ENCODE peak calls at places on chromosomes 16 and 17, in five cellular contexts. One of them, this sample, is unnamed.

GRCh38 chr17:3766783-3767182 is 34.2 kb downstream of the ITGAE start:
- DNase-seq in dorsolateral prefrontal cortex: no peak
- DNase-seq in cardiac muscle cell: no peak
- DNase-seq in suprapubic skin: no peak
- DNase-seq in Peyer's patch: no peak
- DNase-seq in this sample: no peak

GRCh38 chr17:42548070-42548837 is 4.5 kb upstream of the HSD17B1 start:
- DNase-seq in dorsolateral prefrontal cortex: no peak
- DNase-seq in cardiac muscle cell: peak
- DNase-seq in suprapubic skin: no peak
- DNase-seq in Peyer's patch: peak
- DNase-seq in this sample: peak

GRCh38 chr16:10517868-10518267 is 62.5 kb downstream of the EMP2 start:
- DNase-seq in dorsolateral prefrontal cortex: no peak
- DNase-seq in cardiac muscle cell: no peak
- DNase-seq in suprapubic skin: no peak
- DNase-seq in Peyer's patch: no peak
- DNase-seq in this sample: no peak

GRCh38 chr16:9489823-9490467 is 398.5 kb downstream of the HAPSTR1 start:
- DNase-seq in dorsolateral prefrontal cortex: peak
- DNase-seq in cardiac muscle cell: no peak
- DNase-seq in suprapubic skin: no peak
- DNase-seq in Peyer's patch: no peak
- DNase-seq in this sample: no peak

GRCh38 chr16:71328151-71328550 is 30.4 kb upstream of the CALB2 start:
- DNase-seq in dorsolateral prefrontal cortex: no peak
- DNase-seq in cardiac muscle cell: no peak
- DNase-seq in suprapubic skin: no peak
- DNase-seq in Peyer's patch: no peak
- DNase-seq in this sample: no peak

GRCh38 chr17:39928868-39929651 is 1.5 kb downstream of the LRRC3C start:
- DNase-seq in dorsolateral prefrontal cortex: no peak
- DNase-seq in cardiac muscle cell: peak
- DNase-seq in suprapubic skin: no peak
- DNase-seq in Peyer's patch: no peak
- DNase-seq in this sample: no peak

GRCh38 chr16:88393034-88393433 is 10.3 kb downstream of the ZNF469 start:
- DNase-seq in dorsolateral prefrontal cortex: no peak
- DNase-seq in cardiac muscle cell: no peak
- DNase-seq in suprapubic skin: no peak
- DNase-seq in Peyer's patch: no peak
- DNase-seq in this sample: no peak

GRCh38 chr16:48126801-48127644 is 28.8 kb downstream of the ABCC12 start:
- DNase-seq in dorsolateral prefrontal cortex: no peak
- DNase-seq in cardiac muscle cell: peak
- DNase-seq in suprapubic skin: no peak
- DNase-seq in Peyer's patch: no peak
- DNase-seq in this sample: no peak

GRCh38 chr16:30418350-30419181 is 11.2 kb downstream of the ZNF771 start:
- DNase-seq in dorsolateral prefrontal cortex: no peak
- DNase-seq in cardiac muscle cell: no peak
- DNase-seq in suprapubic skin: no peak
- DNase-seq in Peyer's patch: no peak
- DNase-seq in this sample: no peak

GRCh38 chr16:29688172-29688571 is 9.2 kb downstream of the QPRT start:
- DNase-seq in dorsolateral prefrontal cortex: no peak
- DNase-seq in cardiac muscle cell: no peak
- DNase-seq in suprapubic skin: no peak
- DNase-seq in Peyer's patch: no peak
- DNase-seq in this sample: no peak

GRCh38 chr17:70172449-70172848 is 3.1 kb downstream of the KCNJ2 start:
- DNase-seq in dorsolateral prefrontal cortex: no peak
- DNase-seq in cardiac muscle cell: no peak
- DNase-seq in suprapubic skin: no peak
- DNase-seq in Peyer's patch: no peak
- DNase-seq in this sample: no peak

GRCh38 chr16:87613961-87614360 is 11.7 kb downstream of the JPH3 start:
- DNase-seq in dorsolateral prefrontal cortex: no peak
- DNase-seq in cardiac muscle cell: no peak
- DNase-seq in suprapubic skin: no peak
- DNase-seq in Peyer's patch: no peak
- DNase-seq in this sample: no peak

GRCh38 chr16:53456625-53457024 is 22.4 kb downstream of the RBL2 start:
- DNase-seq in dorsolateral prefrontal cortex: no peak
- DNase-seq in cardiac muscle cell: no peak
- DNase-seq in suprapubic skin: no peak
- DNase-seq in Peyer's patch: no peak
- DNase-seq in this sample: no peak

GRCh38 chr17:81566461-81567126 is 14.4 kb upstream of the FAAP100 start:
- DNase-seq in dorsolateral prefrontal cortex: peak
- DNase-seq in cardiac muscle cell: peak
- DNase-seq in suprapubic skin: no peak
- DNase-seq in Peyer's patch: peak
- DNase-seq in this sample: no peak

GRCh38 chr17:4728124-4728523 is 3.1 kb upstream of the MED11 start:
- DNase-seq in dorsolateral prefrontal cortex: no peak
- DNase-seq in cardiac muscle cell: peak
- DNase-seq in suprapubic skin: no peak
- DNase-seq in Peyer's patch: no peak
- DNase-seq in this sample: no peak

GRCh38 chr17:4617090-4617489 is 24.4 kb downstream of the ALOX15 start:
- DNase-seq in dorsolateral prefrontal cortex: no peak
- DNase-seq in cardiac muscle cell: no peak
- DNase-seq in suprapubic skin: no peak
- DNase-seq in Peyer's patch: no peak
- DNase-seq in this sample: no peak

GRCh38 chr17:46832945-46833839 is 14.7 kb upstream of the WNT3 start:
- DNase-seq in dorsolateral prefrontal cortex: peak
- DNase-seq in cardiac muscle cell: peak
- DNase-seq in suprapubic skin: no peak
- DNase-seq in Peyer's patch: no peak
- DNase-seq in this sample: no peak

GRCh38 chr17:1146551-1147265 is 33.1 kb downstream of the ABR start:
- DNase-seq in dorsolateral prefrontal cortex: no peak
- DNase-seq in cardiac muscle cell: no peak
- DNase-seq in suprapubic skin: no peak
- DNase-seq in Peyer's patch: no peak
- DNase-seq in this sample: no peak

GRCh38 chr17:1145311-1145986 is 34.3 kb downstream of the ABR start:
- DNase-seq in dorsolateral prefrontal cortex: no peak
- DNase-seq in cardiac muscle cell: no peak
- DNase-seq in suprapubic skin: no peak
- DNase-seq in Peyer's patch: no peak
- DNase-seq in this sample: no peak

GRCh38 chr17:1150863-1151685 is 28.7 kb downstream of the ABR start:
- DNase-seq in dorsolateral prefrontal cortex: no peak
- DNase-seq in cardiac muscle cell: no peak
- DNase-seq in suprapubic skin: no peak
- DNase-seq in Peyer's patch: no peak
- DNase-seq in this sample: no peak

GRCh38 chr17:1149869-1150268 is 29.9 kb downstream of the ABR start:
- DNase-seq in dorsolateral prefrontal cortex: no peak
- DNase-seq in cardiac muscle cell: no peak
- DNase-seq in suprapubic skin: no peak
- DNase-seq in Peyer's patch: no peak
- DNase-seq in this sample: no peak

GRCh38 chr17:1147664-1148063 is 32.1 kb downstream of the ABR start:
- DNase-seq in dorsolateral prefrontal cortex: peak
- DNase-seq in cardiac muscle cell: peak
- DNase-seq in suprapubic skin: no peak
- DNase-seq in Peyer's patch: peak
- DNase-seq in this sample: no peak
- TF ChIP-seq CTCF in dorsolateral prefrontal cortex: no peak
- TF ChIP-seq CTCF in cardiac muscle cell: peak
- TF ChIP-seq CTCF in suprapubic skin: no peak
- TF ChIP-seq CTCF in Peyer's patch: no peak
- TF ChIP-seq CTCF in this sample: no peak

GRCh38 chr17:33521784-33522183 is 228.7 kb upstream of the ASIC2 start:
- DNase-seq in dorsolateral prefrontal cortex: no peak
- DNase-seq in cardiac muscle cell: no peak
- DNase-seq in suprapubic skin: no peak
- DNase-seq in Peyer's patch: no peak
- DNase-seq in this sample: no peak
- TF ChIP-seq CTCF in dorsolateral prefrontal cortex: no peak
- TF ChIP-seq CTCF in cardiac muscle cell: peak
- TF ChIP-seq CTCF in suprapubic skin: no peak
- TF ChIP-seq CTCF in Peyer's patch: no peak
- TF ChIP-seq CTCF in this sample: no peak

DNA sequence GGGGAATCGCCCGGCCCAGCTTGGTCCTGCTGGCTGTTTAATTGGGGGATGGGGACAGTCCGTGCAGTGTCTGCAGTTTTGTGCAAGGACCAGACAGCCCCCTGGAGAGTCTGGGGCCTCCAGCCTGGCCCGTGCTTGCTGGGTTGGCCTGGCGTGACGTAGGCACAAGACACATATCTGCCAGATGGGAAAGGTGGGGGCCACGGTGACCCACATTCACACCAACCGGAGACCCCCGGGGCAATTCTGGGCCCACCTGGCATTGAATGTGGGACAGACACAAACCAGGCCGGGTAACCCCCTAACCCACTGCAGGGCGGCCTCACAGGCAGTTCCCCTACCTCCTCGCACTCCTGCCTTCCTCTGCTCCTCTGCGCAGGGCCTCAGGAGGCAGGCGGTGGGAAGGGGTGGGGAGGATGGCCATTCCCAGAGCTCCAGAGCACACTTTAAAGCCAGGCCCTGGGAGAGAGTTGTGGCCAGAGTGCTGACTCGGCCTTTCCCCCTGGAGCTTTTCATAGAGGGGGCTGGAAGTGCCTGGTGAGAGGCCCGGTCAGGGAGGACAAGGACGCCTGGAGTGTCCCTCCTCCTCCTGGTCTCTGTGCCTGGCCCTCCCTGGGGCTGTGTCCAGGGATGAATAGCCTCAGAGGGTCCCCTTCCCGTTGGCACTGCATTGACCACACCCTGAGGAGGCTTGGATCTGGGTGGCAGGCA is 1.5 kb downstream of the MRC2 start:
- DNase-seq in dorsolateral prefrontal cortex: no peak
- DNase-seq in cardiac muscle cell: peak
- DNase-seq in suprapubic skin: no peak
- DNase-seq in Peyer's patch: no peak
- DNase-seq in this sample: no peak
- TF ChIP-seq CTCF in dorsolateral prefrontal cortex: no peak
- TF ChIP-seq CTCF in cardiac muscle cell: no peak
- TF ChIP-seq CTCF in suprapubic skin: no peak
- TF ChIP-seq CTCF in Peyer's patch: no peak
- TF ChIP-seq CTCF in this sample: no peak

GRCh38 chr17:44123356-44124117 is at the start of gene HDAC5:
- DNase-seq in dorsolateral prefrontal cortex: peak
- DNase-seq in cardiac muscle cell: peak
- DNase-seq in suprapubic skin: peak
- DNase-seq in Peyer's patch: peak
- DNase-seq in this sample: peak
- TF ChIP-seq CTCF in dorsolateral prefrontal cortex: peak
- TF ChIP-seq CTCF in cardiac muscle cell: peak
- TF ChIP-seq CTCF in suprapubic skin: peak
- TF ChIP-seq CTCF in Peyer's patch: peak
- TF ChIP-seq CTCF in this sample: peak

GRCh38 chr16:50702725-50703124 is 9.3 kb downstream of the NOD2 start:
- DNase-seq in dorsolateral prefrontal cortex: no peak
- DNase-seq in cardiac muscle cell: no peak
- DNase-seq in suprapubic skin: no peak
- DNase-seq in Peyer's patch: no peak
- DNase-seq in this sample: no peak

GRCh38 chr16:50706250-50706649 is 12.8 kb downstream of the NOD2 start:
- DNase-seq in dorsolateral prefrontal cortex: no peak
- DNase-seq in cardiac muscle cell: no peak
- DNase-seq in suprapubic skin: no peak
- DNase-seq in Peyer's patch: no peak
- DNase-seq in this sample: no peak

GRCh38 chr16:50708373-50709060 is 15.1 kb downstream of the NOD2 start:
- DNase-seq in dorsolateral prefrontal cortex: no peak
- DNase-seq in cardiac muscle cell: no peak
- DNase-seq in suprapubic skin: no peak
- DNase-seq in Peyer's patch: no peak
- DNase-seq in this sample: no peak

GRCh38 chr16:50704245-50704644 is 10.8 kb downstream of the NOD2 start:
- DNase-seq in dorsolateral prefrontal cortex: no peak
- DNase-seq in cardiac muscle cell: no peak
- DNase-seq in suprapubic skin: no peak
- DNase-seq in Peyer's patch: no peak
- DNase-seq in this sample: no peak

DNA sequence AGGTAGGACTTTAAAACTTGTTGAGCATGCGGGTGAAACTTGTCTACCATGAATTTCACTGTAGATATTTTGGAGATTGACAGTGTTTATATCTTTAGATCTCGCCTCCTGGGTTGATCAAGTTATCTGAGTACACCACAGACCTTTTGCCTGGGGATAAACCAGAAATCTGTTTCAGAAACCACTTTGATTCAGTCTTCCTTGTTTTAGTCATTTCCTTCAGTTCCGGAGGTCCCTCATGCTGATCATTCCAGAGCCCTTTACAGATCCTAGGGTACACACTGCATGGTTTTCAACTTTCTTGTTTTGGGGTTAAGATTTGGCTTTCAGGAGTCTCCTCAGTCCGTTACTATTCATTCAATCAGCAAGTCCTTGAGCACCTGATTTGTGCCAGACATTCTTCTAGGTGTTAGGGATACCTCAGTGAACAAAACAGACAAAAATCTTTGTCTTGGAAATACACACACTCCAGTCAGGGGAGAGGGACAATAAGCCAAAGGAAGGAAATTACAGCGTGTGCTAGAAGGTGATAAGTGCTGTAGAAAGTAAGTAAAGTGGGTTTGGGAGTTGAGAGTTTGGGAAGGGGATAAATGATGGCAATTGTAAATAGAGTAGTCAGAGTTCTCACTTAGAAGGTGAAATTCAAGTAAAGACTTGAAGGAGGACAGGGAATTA is 12.2 kb downstream of the NOD2 start:
- DNase-seq in dorsolateral prefrontal cortex: no peak
- DNase-seq in cardiac muscle cell: no peak
- DNase-seq in suprapubic skin: no peak
- DNase-seq in Peyer's patch: no peak
- DNase-seq in this sample: no peak
- TF ChIP-seq CTCF in dorsolateral prefrontal cortex: no peak
- TF ChIP-seq CTCF in cardiac muscle cell: no peak
- TF ChIP-seq CTCF in suprapubic skin: no peak
- TF ChIP-seq CTCF in Peyer's patch: no peak
- TF ChIP-seq CTCF in this sample: no peak

GRCh38 chr17:49901460-49902331 is 53.8 kb upstream of the TAC4 start:
- DNase-seq in dorsolateral prefrontal cortex: no peak
- DNase-seq in cardiac muscle cell: no peak
- DNase-seq in suprapubic skin: no peak
- DNase-seq in Peyer's patch: no peak
- DNase-seq in this sample: no peak

GRCh38 chr17:49899588-49899987 is 51.7 kb upstream of the TAC4 start:
- DNase-seq in dorsolateral prefrontal cortex: no peak
- DNase-seq in cardiac muscle cell: no peak
- DNase-seq in suprapubic skin: no peak
- DNase-seq in Peyer's patch: no peak
- DNase-seq in this sample: no peak

GRCh38 chr17:49896222-49896621 is 48.4 kb upstream of the TAC4 start:
- DNase-seq in dorsolateral prefrontal cortex: no peak
- DNase-seq in cardiac muscle cell: no peak
- DNase-seq in suprapubic skin: no peak
- DNase-seq in Peyer's patch: no peak
- DNase-seq in this sample: no peak

GRCh38 chr17:49896860-49897259 is 49.0 kb upstream of the TAC4 start:
- DNase-seq in dorsolateral prefrontal cortex: no peak
- DNase-seq in cardiac muscle cell: no peak
- DNase-seq in suprapubic skin: no peak
- DNase-seq in Peyer's patch: no peak
- DNase-seq in this sample: no peak

GRCh38 chr17:49898547-49899490 is 51.0 kb upstream of the TAC4 start:
- DNase-seq in dorsolateral prefrontal cortex: no peak
- DNase-seq in cardiac muscle cell: no peak
- DNase-seq in suprapubic skin: no peak
- DNase-seq in Peyer's patch: no peak
- DNase-seq in this sample: no peak
- TF ChIP-seq CTCF in dorsolateral prefrontal cortex: no peak
- TF ChIP-seq CTCF in cardiac muscle cell: peak
- TF ChIP-seq CTCF in suprapubic skin: no peak
- TF ChIP-seq CTCF in Peyer's patch: no peak
- TF ChIP-seq CTCF in this sample: no peak

This sample was measured in natural killer cell.